ENCODE peak calls at places on chromosome 4, in four cellular contexts. G is AG09309, P is AG04450, W is kidney epithelial cell. T is an unnamed sample.

GRCh38 chr4:40197879-40198689 is 1.3 kb downstream of the RHOH start:
- DNase-seq in G (no peak), P (no peak), W (no peak), T (no peak)

GRCh38 chr4:8690811-8691775 is 98.5 kb downstream of the CPZ start:
- DNase-seq in G (no peak), P (no peak), W (no peak), T (no peak)

GRCh38 chr4:150960079-150960478 is 55.0 kb downstream of the LRBA start:
- DNase-seq in G (peak), P (no peak), W (no peak), T (no peak)

GRCh38 chr4:107283587-107284559 is 247.8 kb upstream of the DKK2 start:
- DNase-seq in G (peak), P (peak), W (peak), T (no peak)

GRCh38 chr4:139876328-139876941 is 210.8 kb downstream of the MGST2 start:
- DNase-seq in G (no peak), P (no peak), W (no peak), T (no peak)

GRCh38 chr4:17063870-17064269 is 165.4 kb upstream of the LDB2 start:
- DNase-seq in G (peak), P (peak), W (no peak), T (no peak)

GRCh38 chr4:124337874-124338273 is 374.7 kb downstream of the ANKRD50 start:
- DNase-seq in G (no peak), P (no peak), W (no peak), T (peak)

GRCh38 chr4:169159614-169160013 is 111.1 kb downstream of the SH3RF1 start:
- DNase-seq in G (no peak), P (peak), W (no peak), T (no peak)

GRCh38 chr4:19700951-19701350 is 550.8 kb upstream of the SLIT2 start:
- DNase-seq in G (no peak), P (no peak), W (peak), T (no peak)

GRCh38 chr4:177401658-177402273 is 40.5 kb downstream of the AGA start:
- DNase-seq in G (no peak), P (no peak), W (no peak), T (no peak)

GRCh38 chr4:20916106-20916505 is 215.8 kb downstream of the PACRGL start:
- DNase-seq in G (no peak), P (no peak), W (no peak), T (peak)

GRCh38 chr4:118967393-118967792 is 78.7 kb downstream of the SYNPO2 start:
- DNase-seq in G (no peak), P (no peak), W (no peak), T (no peak)

GRCh38 chr4:69714086-69714485 is 46.3 kb downstream of the SULT1B1 start:
- DNase-seq in G (no peak), P (no peak), W (no peak), T (no peak)

GRCh38 chr4:151604238-151604637 is 156.6 kb downstream of the GATB start:
- DNase-seq in G (no peak), P (no peak), W (no peak), T (no peak)

GRCh38 chr4:1177274-1178141 is 5.1 kb upstream of the SPON2 start:
- DNase-seq in G (no peak), P (no peak), W (no peak), T (peak)

GRCh38 chr4:181018472-181018871 is 1224.7 kb upstream of the TENM3 start:
- DNase-seq in G (no peak), P (no peak), W (no peak), T (no peak)

GRCh38 chr4:72365981-72366380 is 203.0 kb downstream of the ADAMTS3 start:
- DNase-seq in G (no peak), P (no peak), W (no peak), T (no peak)

GRCh38 chr4:165207016-165207430 is 338 bp upstream of the KLHL2 start:
- DNase-seq in G (no peak), P (no peak), W (no peak), T (no peak)

GRCh38 chr4:25953740-25954139 is 39.7 kb downstream of the SMIM20 start:
- DNase-seq in G (no peak), P (peak), W (no peak), T (no peak)

GRCh38 chr4:185209031-185209851 is at the start of gene SNX25:
- DNase-seq in G (no peak), P (no peak), W (no peak), T (peak)

GRCh38 chr4:114180481-114180880 is 201.0 kb upstream of the ARSJ start:
- DNase-seq in G (peak), P (peak), W (peak), T (no peak)

GRCh38 chr4:98181815-98182214 is 38.5 kb upstream of the STPG2 start:
- DNase-seq in G (no peak), P (no peak), W (no peak), T (no peak)

GRCh38 chr4:84582988-84583870 is at the start of gene CDS1:
- DNase-seq in G (no peak), P (no peak), W (no peak), T (peak)

GRCh38 chr4:169114341-169114974 is 104.4 kb upstream of the CBR4 start:
- DNase-seq in G (no peak), P (no peak), W (no peak), T (no peak)

GRCh38 chr4:16607241-16607640 is 291.2 kb downstream of the LDB2 start:
- DNase-seq in G (no peak), P (no peak), W (no peak), T (no peak)

GRCh38 chr4:41839945-41840854 is 91.7 kb upstream of the PHOX2B start:
- DNase-seq in G (no peak), P (no peak), W (no peak), T (no peak)

GRCh38 chr4:153418114-153418513 is 48.0 kb upstream of the TMEM131L start:
- DNase-seq in G (no peak), P (no peak), W (no peak), T (no peak)

DNA sequence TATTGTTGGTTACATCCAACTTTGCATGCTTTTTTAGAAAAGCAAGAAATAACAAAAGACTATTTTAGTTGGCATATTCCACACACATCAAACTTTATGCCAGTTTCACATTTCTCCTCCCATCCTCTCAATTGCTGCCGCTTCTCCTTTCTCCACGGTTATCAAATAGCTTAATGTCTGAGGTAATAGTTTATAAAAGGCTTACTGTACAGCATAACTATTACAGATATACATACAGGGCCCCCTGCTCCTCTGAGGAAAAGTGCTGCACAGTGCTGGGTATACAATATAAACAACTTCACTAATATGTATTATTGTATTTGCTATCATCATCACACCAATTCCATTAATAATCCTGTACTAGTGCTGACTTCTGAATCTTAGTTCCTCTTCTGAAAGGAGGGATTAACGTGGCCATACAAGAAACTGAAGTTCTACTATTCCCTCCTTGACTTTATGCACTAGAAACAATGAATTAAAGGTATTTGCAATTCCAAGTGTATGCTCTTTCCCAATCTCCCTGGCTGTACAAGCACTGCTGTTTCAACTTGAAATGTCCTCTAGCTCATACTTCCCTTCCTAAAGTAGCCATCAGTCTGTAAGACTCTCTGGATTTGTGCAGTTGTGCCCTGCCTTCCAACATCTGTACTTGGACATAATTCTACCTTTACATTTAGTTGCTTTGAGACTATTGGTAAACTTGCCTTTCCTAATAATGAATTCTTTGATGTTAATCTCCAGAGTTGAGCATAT is 2.5 kb downstream of the CCNI start:
- DNase-seq in G (no peak), P (no peak), W (no peak), T (no peak)
- H3K4me3 ChIP-seq in G (peak), P (peak), W (peak), T (no peak)

GRCh38 chr4:173919196-173919595 is 364.3 kb downstream of the FBXO8 start:
- DNase-seq in G (no peak), P (no peak), W (no peak), T (no peak)

GRCh38 chr4:173919861-173920260 is 363.6 kb downstream of the FBXO8 start:
- DNase-seq in G (no peak), P (no peak), W (no peak), T (no peak)

GRCh38 chr4:173913496-173913895 is 370.0 kb downstream of the FBXO8 start:
- DNase-seq in G (no peak), P (no peak), W (no peak), T (no peak)

DNA sequence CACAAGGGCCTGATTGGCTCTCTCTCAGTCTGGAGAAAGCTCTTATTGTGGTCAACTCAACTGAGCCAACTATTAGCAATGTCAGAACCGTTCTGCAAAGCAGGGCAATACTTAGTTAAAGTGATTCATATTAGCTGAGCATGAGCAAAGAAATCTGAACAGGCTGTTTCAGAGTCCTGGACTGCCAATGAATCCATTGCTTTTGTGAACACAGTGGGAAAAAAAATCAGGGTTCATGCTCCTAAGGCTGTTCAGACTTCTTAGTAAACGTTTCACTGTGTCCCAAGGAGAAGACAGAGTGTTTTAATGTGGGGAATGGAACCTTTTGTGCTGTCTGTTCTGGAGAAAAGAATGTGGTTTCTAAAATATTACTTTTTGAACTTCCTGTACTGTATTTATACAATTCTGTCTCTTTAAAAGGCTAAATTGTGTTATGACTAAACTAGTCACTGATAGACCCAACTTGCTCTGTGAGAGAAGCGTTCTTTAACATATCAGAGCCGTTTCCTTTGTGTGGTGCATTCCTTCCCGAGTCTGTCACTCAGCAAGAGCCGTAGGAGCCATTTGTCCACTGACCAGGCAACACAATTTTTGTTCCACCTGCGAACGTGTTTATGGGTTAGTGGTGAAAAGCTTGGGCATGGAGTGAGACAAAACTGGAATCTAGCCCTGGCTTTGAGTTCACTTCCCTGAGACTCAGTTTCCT is 366.1 kb downstream of the FBXO8 start:
- DNase-seq in G (no peak), P (no peak), W (no peak), T (no peak)
- H3K4me3 ChIP-seq in G (no peak), P (peak), W (no peak), T (no peak)

GRCh38 chr4:30460818-30461217 is 259.4 kb upstream of the PCDH7 start:
- DNase-seq in G (no peak), P (no peak), W (no peak), T (no peak)
- H3K4me3 ChIP-seq in G (no peak), P (no peak), W (no peak), T (no peak)

GRCh38 chr4:93983133-93983532 is 154.6 kb downstream of the ATOH1 start:
- DNase-seq in G (no peak), P (no peak), W (no peak), T (no peak)
- H3K4me3 ChIP-seq in G (no peak), P (no peak), W (no peak), T (no peak)

GRCh38 chr4:100900134-100900533 is 382.3 kb upstream of the EMCN start:
- DNase-seq in G (no peak), P (no peak), W (no peak), T (no peak)

GRCh38 chr4:100894339-100894870 is 376.6 kb upstream of the EMCN start:
- DNase-seq in G (no peak), P (no peak), W (no peak), T (no peak)

GRCh38 chr4:100891808-100892207 is 374.0 kb upstream of the EMCN start:
- DNase-seq in G (no peak), P (no peak), W (no peak), T (no peak)

GRCh38 chr4:100898844-100899243 is 381.0 kb upstream of the EMCN start:
- DNase-seq in G (no peak), P (no peak), W (no peak), T (no peak)

DNA sequence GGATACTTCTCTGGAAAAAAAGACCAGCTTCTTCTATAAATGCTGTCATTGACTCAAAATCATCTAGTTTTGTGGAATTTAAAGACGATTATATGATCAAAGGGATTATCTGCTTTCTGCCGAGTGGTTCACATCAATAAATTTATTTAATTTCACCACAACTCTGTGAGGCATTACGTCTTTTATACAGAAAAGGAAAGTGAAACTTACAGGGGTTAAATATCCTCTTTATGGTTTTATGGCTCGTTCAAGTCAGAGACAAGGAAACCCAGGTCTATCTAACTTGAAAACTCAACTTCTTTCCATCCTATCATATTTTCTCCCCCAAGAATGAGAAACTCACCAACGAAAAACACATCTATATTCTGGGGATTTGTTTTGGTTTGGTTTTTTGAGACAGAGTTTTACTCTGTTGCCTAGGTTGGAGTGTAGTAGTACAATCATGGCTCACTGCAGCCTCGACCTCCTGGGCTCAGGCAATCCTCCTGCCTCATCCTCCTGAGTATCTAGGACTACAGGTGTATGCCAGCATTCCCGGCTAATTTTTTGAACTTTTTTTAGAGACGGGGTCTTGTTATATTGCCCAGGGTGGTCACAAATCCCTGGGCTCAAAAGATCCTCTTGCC is 377.9 kb upstream of the EMCN start:
- DNase-seq in G (no peak), P (no peak), W (no peak), T (no peak)
- H3K4me3 ChIP-seq in G (peak), P (peak), W (no peak), T (no peak)

GRCh38 chr4:105208556-105208955 is 61.9 kb downstream of the TET2 start:
- DNase-seq in G (no peak), P (no peak), W (no peak), T (no peak)

GRCh38 chr4:105215609-105216313 is 69.1 kb downstream of the TET2 start:
- DNase-seq in G (no peak), P (peak), W (no peak), T (no peak)

GRCh38 chr4:105206214-105206613 is 59.5 kb downstream of the TET2 start:
- DNase-seq in G (no peak), P (no peak), W (no peak), T (no peak)

GRCh38 chr4:105207386-105207785 is 60.7 kb downstream of the TET2 start:
- DNase-seq in G (no peak), P (no peak), W (no peak), T (no peak)

DNA sequence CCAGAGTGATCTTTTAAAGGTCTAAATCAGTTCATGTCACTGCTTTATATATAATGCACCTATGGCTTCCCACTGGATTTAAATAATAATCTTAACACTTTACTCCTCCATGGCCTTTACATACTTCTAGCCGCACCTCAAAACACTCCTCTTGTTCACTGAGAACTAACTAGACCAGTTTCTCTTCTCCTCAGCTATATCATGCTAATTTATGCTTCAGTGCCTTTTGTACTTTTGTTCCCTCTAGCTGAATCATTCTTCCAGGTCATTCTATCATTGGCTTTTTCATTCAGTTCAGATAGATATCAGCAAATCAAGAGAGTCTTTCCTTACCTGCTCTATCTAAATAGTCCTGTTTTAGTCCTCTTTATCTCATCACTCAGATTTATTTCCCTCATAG is 64.2 kb downstream of the TET2 start:
- DNase-seq in G (no peak), P (no peak), W (no peak), T (no peak)
- H3K4me3 ChIP-seq in G (no peak), P (no peak), W (no peak), T (no peak)

GRCh38 chr4:57103051-57103450 is 7.1 kb downstream of the IGFBP7 start:
- DNase-seq in G (no peak), P (no peak), W (no peak), T (no peak)
- H3K4me3 ChIP-seq in G (no peak), P (no peak), W (no peak), T (no peak)

GRCh38 chr4:4962928-4963327 is 56.3 kb downstream of the CYTL1 start:
- DNase-seq in G (no peak), P (no peak), W (no peak), T (no peak)

GRCh38 chr4:4961936-4962335 is 57.3 kb downstream of the CYTL1 start:
- DNase-seq in G (no peak), P (no peak), W (no peak), T (no peak)

DNA sequence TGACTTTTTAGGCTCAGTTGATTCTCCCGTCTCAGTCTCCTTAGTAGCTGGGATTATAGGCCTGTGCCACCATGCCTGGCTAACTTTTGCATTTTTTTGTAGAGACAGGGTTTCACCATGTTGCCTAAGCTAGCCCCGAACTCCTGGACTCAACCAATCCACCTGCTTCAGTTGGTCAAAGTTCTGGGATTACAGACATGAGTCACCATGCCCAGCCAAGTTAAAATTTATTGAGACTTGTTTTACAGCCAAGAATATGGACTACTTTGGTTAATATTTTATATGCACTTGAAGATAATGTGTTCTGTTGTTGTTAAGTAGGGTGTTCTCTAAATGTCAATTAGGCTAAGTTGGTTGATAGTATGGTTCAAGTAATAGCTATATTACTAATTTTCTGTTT is 58.7 kb downstream of the CYTL1 start:
- DNase-seq in G (no peak), P (no peak), W (no peak), T (no peak)
- H3K4me3 ChIP-seq in G (no peak), P (no peak), W (no peak), T (no peak)

GRCh38 chr4:138659640-138660325 is 355.8 kb upstream of the NOCT start:
- DNase-seq in G (no peak), P (no peak), W (no peak), T (no peak)
- H3K4me3 ChIP-seq in G (no peak), P (no peak), W (no peak), T (no peak)

GRCh38 chr4:38319456-38320348 is 344.3 kb upstream of the KLF3 start:
- DNase-seq in G (peak), P (peak), W (no peak), T (peak)

GRCh38 chr4:38316045-38316444 is 348.0 kb upstream of the KLF3 start:
- DNase-seq in G (no peak), P (no peak), W (no peak), T (no peak)

GRCh38 chr4:38315296-38315695 is 348.7 kb upstream of the KLF3 start:
- DNase-seq in G (no peak), P (no peak), W (no peak), T (no peak)

GRCh38 chr4:38318737-38319455 is 345.1 kb upstream of the KLF3 start:
- DNase-seq in G (peak), P (peak), W (peak), T (peak)

GRCh38 chr4:38317238-38317637 is 346.8 kb upstream of the KLF3 start:
- DNase-seq in G (no peak), P (no peak), W (no peak), T (no peak)
- H3K4me3 ChIP-seq in G (no peak), P (no peak), W (no peak), T (no peak)